ENCODE peak calls at places on chromosome 15, in five cellular contexts. P is GM12892, O is ovary, S is GM12891, B is gastrocnemius medialis. G is an unnamed sample.

GRCh38 chr15:74319596-74320357 is 47.7 kb downstream of the CYP11A1 start:
- DNase-seq in P (no peak), O (peak), S (no peak), B (no peak), G (no peak)

GRCh38 chr15:77865701-77866100 is 211.8 kb downstream of the TBC1D2B start:
- DNase-seq in P (no peak), O (peak), S (no peak), B (no peak), G (no peak)

GRCh38 chr15:59371458-59372351 is 966 bp downstream of the MYO1E start:
- DNase-seq in P (peak), O (peak), S (peak), B (peak), G (no peak)

GRCh38 chr15:77817434-77817833 is 184.7 kb upstream of the LINGO1 start:
- DNase-seq in P (no peak), O (no peak), S (no peak), B (no peak), G (no peak)

GRCh38 chr15:46277451-46277850 is 642.6 kb downstream of the SQOR start:
- DNase-seq in P (no peak), O (no peak), S (no peak), B (no peak), G (no peak)

GRCh38 chr15:73336756-73337155 is 32.0 kb downstream of the HCN4 start:
- DNase-seq in P (no peak), O (no peak), S (no peak), B (no peak), G (no peak)

GRCh38 chr15:48021336-48022086 is 99.3 kb upstream of the SLC24A5 start:
- DNase-seq in P (no peak), O (no peak), S (no peak), B (no peak), G (no peak)

GRCh38 chr15:56835598-56836275 is 82.7 kb upstream of the TCF12 start:
- DNase-seq in P (no peak), O (no peak), S (no peak), B (no peak), G (no peak)

GRCh38 chr15:74799843-74800558 is 12.6 kb upstream of the LMAN1L start:
- DNase-seq in P (peak), O (peak), S (peak), B (peak), G (peak)

GRCh38 chr15:70057931-70058641 is 39.6 kb downstream of the TLE3 start:
- DNase-seq in P (no peak), O (peak), S (no peak), B (no peak), G (no peak)

GRCh38 chr15:74635228-74635627 is 19.6 kb downstream of the CLK3 start:
- DNase-seq in P (peak), O (peak), S (peak), B (peak), G (peak)

GRCh38 chr15:100093211-100094126 is 248.3 kb downstream of the ADAMTS17 start:
- DNase-seq in P (no peak), O (no peak), S (no peak), B (no peak), G (no peak)

GRCh38 chr15:87827126-87827525 is 429.4 kb downstream of the NTRK3 start:
- DNase-seq in P (no peak), O (no peak), S (no peak), B (no peak), G (peak)

GRCh38 chr15:99409097-99409473 is 156.7 kb upstream of the MEF2A start:
- DNase-seq in P (no peak), O (peak), S (no peak), B (peak), G (peak)

GRCh38 chr15:49847937-49848823 is 227.3 kb downstream of the DTWD1 start:
- DNase-seq in P (no peak), O (no peak), S (no peak), B (no peak), G (no peak)

GRCh38 chr15:74901612-74902063 is 5.0 kb downstream of the FAM219B start:
- DNase-seq in P (peak), O (peak), S (peak), B (peak), G (peak)

GRCh38 chr15:34101366-34102174 is at the start of the genes EMC7 and PGBD4:
- DNase-seq in P (peak), O (peak), S (peak), B (peak), G (peak)
- TF ChIP-seq POLR2A in P (peak), O (peak), S (peak), B (peak), G (peak)

GRCh38 chr15:96331141-96331941 is 841 bp downstream of the NR2F2 start:
- DNase-seq in P (no peak), O (peak), S (no peak), B (peak), G (peak)

GRCh38 chr15:96332854-96333193 is 2.3 kb downstream of the NR2F2 start:
- DNase-seq in P (no peak), O (no peak), S (no peak), B (no peak), G (no peak)

GRCh38 chr15:96330450-96331140 is at the start of gene NR2F2:
- DNase-seq in P (peak), O (peak), S (peak), B (peak), G (peak)

GRCh38 chr15:96333194-96334016 is 2.9 kb downstream of the NR2F2 start:
- DNase-seq in P (no peak), O (peak), S (no peak), B (peak), G (no peak)

GRCh38 chr15:96331942-96332853 is 1.7 kb downstream of the NR2F2 start:
- DNase-seq in P (no peak), O (peak), S (no peak), B (peak), G (no peak)
- TF ChIP-seq POLR2A in P (no peak), O (peak), S (no peak), B (peak), G (no peak)

GRCh38 chr15:26631894-26632293 is 141.0 kb downstream of the GABRB3 start:
- DNase-seq in P (no peak), O (no peak), S (no peak), B (no peak), G (no peak)

GRCh38 chr15:26630857-26631256 is 142.0 kb downstream of the GABRB3 start:
- DNase-seq in P (no peak), O (no peak), S (no peak), B (no peak), G (no peak)

GRCh38 chr15:26628071-26628470 is 144.8 kb downstream of the GABRB3 start:
- DNase-seq in P (no peak), O (no peak), S (no peak), B (no peak), G (no peak)

GRCh38 chr15:26632500-26632899 is 140.4 kb downstream of the GABRB3 start:
- DNase-seq in P (no peak), O (no peak), S (no peak), B (no peak), G (no peak)

DNA sequence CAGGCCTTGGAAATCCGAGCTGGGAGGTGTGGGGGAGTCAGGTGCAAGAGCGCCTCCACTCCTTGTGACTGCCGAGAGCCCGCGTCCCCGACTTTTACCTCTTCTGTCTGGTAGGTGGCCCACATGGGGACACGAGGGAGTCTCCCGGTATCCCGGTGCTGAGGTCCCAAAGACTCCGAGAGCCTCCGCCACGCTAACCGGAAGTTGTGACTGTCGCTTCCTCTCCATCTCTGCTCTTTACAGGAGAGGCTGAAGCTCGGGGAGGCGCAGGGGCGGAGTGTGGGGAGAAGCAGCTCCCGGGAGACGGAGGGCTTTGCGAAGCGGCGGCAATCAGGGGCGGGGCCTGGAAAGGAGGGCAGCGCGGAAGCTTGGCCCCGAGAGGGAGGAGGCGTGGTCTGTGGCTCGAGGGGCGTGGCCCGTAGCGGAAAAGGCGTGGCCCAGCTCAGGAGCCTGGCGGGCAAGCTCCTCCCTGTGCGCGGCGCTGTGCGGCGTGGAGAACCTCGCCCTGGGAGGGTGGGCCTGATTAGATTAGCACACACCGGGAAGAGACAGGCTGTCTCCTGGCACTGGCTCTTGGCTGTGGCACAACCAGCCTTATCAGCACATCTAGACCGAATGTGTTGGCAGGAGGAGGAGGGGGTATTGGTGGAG is 143.9 kb downstream of the GABRB3 start:
- DNase-seq in P (no peak), O (peak), S (no peak), B (peak), G (no peak)
- TF ChIP-seq POLR2A in P (no peak), O (no peak), S (no peak), B (no peak), G (no peak)

GRCh38 chr15:85540085-85540797 is 159.8 kb downstream of the AKAP13 start:
- DNase-seq in P (no peak), O (no peak), S (no peak), B (no peak), G (no peak)
- TF ChIP-seq POLR2A in P (no peak), O (no peak), S (no peak), B (no peak), G (no peak)

GRCh38 chr15:90184119-90184785 is 16.9 kb upstream of the SEMA4B start:
- DNase-seq in P (peak), O (peak), S (no peak), B (peak), G (peak)
- TF ChIP-seq POLR2A in P (no peak), O (no peak), S (no peak), B (peak), G (peak)

DNA sequence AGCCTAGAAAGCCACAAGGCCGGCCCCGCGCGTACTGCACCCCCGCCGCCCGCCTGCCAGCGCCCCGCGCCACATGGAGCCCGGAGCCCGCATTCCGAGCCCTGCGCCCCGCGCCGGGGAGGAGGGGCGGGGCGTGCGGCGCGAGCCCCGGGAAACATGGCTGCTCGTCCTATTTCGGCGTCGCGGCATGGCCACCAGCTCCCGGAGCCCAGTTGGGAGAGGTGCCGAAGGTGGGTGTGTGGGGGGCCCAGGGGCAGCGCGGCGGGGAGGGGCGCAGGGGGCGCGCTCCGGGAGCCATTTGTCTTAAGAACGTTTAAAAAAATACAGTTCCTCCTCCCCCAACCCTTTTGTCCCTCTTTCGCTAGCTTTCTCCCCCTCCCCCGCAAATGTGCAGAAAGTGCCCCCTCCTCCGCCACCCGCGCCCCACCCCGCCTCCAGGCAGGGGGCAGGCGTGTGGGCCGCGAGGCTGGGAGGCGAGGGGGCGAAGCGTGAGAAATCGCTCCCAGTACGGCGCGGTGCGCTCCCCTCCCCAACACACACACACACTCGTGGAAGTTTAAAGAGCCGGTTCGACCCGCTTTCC is 2.5 kb downstream of the ANP32A start:
- DNase-seq in P (peak), O (peak), S (no peak), B (peak), G (peak)
- TF ChIP-seq POLR2A in P (peak), O (peak), S (peak), B (peak), G (peak)